ENCODE peak calls at places on chromosomes 6 and 20, in six cellular contexts. M, P, W, U, B and X are unnamed samples.

GRCh38 chr6:16344756-16345155 is 106.4 kb downstream of the GMPR start:
- DNase-seq in W (no peak), M (no peak), P (peak), U (no peak), B (no peak), X (no peak)

GRCh38 chr6:3585320-3585935 is 128.6 kb upstream of the SLC22A23 start:
- DNase-seq in P (peak), U (no peak), B (no peak), M (no peak), W (no peak), X (no peak)

GRCh38 chr20:911882-912600 is 4.1 kb downstream of the ANGPT4 start:
- DNase-seq in W (no peak), B (no peak), P (no peak), U (no peak), M (no peak), X (no peak)

GRCh38 chr6:20447581-20448132 is 46.0 kb downstream of the E2F3 start:
- DNase-seq in U (no peak), B (no peak), M (no peak), W (no peak), P (no peak), X (no peak)

GRCh38 chr6:90079555-90080490 is 185.6 kb downstream of the GJA10 start:
- DNase-seq in U (peak), M (no peak), B (no peak), W (no peak), P (no peak), X (no peak)

GRCh38 chr6:18179770-18180393 is 24.7 kb downstream of the KDM1B start:
- DNase-seq in B (no peak), P (no peak), U (no peak), W (peak), M (no peak), X (no peak)

GRCh38 chr6:121594053-121594452 is 158.6 kb downstream of the GJA1 start:
- DNase-seq in P (no peak), U (no peak), W (no peak), B (no peak), M (no peak), X (no peak)

GRCh38 chr6:136921936-136922679 is at the start of gene SLC35D3:
- DNase-seq in B (peak), M (no peak), P (no peak), W (no peak), U (no peak), X (no peak)

GRCh38 chr20:49420811-49421295 is 61.6 kb downstream of the KCNB1 start:
- DNase-seq in B (no peak), P (no peak), U (no peak), M (no peak), W (peak), X (no peak)

GRCh38 chr6:12806811-12807210 is 90.2 kb downstream of the PHACTR1 start:
- DNase-seq in P (no peak), W (no peak), M (no peak), B (no peak), U (no peak), X (no peak)

DNA sequence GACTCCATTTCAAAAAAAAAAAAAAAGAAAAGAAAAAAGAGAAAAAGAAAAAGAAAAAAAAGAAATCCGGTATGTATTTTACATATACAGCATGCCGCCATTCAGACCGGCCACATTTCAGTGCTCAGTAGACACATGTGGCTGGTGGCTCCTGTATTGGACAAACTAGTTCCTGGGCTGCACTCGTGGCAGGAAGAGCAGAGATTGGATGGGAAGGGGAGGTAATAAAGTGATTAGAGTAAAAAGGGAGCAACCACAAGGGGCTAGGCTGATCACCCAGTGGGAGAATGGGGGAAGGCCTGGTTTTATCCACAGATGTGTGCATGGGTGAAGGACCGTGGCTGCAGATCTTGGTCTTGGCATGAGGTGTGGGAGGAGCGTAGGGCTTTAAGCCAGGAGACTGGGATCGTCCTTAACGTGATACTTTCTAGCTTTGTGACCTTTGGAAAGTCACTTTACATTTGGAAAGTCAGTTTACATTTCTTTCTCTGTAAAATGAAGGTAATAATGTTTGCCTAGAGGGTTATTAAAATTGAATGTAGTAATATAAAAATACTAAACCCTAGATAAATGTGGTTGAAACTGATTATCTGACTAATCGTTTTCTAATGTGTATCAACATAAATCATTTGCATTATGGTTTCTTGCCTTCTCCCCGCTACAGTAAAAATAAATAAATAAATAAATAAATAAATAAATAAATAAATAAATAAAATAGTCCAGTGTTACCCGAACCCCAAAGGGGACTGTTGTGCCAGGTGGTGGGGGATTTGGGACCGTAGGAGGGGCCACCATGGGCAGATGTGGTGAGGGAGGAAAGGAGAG is 869 bp upstream of the TRIM15 start:
- DNase-seq in U (no peak), P (no peak), M (no peak), B (no peak), W (no peak), X (no peak)
- H3K4me3 ChIP-seq in U (no peak), P (no peak), M (no peak), B (no peak), W (no peak), X (no peak)

DNA sequence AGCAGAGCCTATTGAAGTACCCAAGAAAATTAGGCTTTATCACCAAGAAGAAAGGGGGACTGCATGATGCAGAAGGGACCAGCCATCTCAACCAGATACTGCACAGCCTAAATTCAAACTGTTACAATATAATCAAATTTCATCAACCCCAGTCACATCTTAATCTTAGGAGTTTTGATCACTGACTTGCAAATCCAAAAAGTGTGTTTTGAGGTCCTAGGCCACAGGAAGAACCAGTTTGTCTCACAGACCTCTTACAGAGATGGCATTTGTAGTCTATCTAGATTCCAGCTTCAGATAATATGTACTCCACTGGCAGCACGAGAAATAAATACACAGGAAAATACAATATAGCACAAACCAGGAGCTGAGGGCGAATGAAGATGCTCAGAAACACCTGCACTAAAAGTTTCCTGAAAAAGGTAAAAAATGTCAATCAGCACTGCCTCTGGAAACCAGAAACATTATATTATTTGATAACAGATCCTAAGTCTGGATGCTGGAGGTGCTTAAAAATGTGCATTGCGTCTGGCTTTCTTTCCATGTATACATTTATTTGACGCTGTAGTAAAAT is 665 bp upstream of the BTN3A3 start:
- DNase-seq in B (no peak), P (no peak), W (no peak), M (no peak), U (no peak), X (no peak)
- H3K4me3 ChIP-seq in B (peak), P (peak), W (peak), M (peak), U (no peak), X (peak)

DNA sequence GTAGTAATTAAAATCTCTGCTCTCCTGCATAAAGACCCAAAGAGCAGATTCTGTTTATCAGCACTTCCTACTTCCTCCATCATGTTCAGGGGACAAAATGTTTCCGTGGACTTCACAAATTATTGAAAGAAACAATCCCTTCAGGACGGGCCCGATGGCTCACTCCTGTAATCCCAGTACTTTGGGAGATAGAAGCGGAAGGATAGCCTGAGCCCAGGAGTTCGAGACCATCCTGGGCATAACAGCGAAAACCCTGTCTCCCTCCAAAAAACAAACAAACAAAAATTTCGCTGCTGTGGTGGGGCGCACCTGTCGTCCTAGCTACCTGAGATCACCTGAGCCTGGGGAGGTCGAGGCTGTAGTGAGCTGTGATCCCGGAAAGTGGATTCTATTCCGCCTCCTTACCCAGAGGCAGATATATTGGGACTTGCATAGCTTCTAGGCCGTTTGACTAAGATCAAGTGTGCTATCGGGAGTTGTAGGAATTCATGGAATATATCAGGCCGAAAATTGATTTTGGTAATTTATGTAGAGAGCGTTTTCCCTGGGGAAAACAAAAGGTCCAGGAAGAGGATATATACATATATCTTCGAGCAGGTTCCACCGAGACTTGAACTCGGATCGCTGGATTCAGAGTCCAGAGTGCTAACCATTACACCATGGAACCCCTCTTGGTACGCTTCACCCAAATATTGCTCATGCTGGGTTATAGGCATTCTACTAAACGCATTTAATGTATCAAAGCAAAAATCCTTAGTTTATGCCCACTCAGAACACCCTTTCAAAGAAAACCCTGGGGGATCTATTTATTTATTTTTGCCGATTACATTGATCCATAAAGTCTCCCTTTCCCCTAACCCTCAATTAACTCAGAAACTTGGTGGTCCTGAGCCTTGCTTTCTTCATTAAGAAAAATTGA is 74.5 kb upstream of the ZNF184 start:
- DNase-seq in P (peak), W (no peak), M (peak), B (peak), U (no peak), X (peak)
- H3K4me3 ChIP-seq in P (peak), W (no peak), M (peak), B (peak), U (no peak), X (peak)

GRCh38 chr6:26536571-26537159 is 1.5 kb upstream of the HMGN4 start:
- DNase-seq in U (peak), M (no peak), W (no peak), P (peak), B (peak), X (no peak)

GRCh38 chr6:26531897-26532296 is 6.3 kb upstream of the HMGN4 start:
- DNase-seq in P (no peak), M (no peak), B (no peak), W (no peak), U (no peak), X (no peak)

GRCh38 chr6:26534681-26535465 is 3.3 kb upstream of the HMGN4 start:
- DNase-seq in U (no peak), B (no peak), P (no peak), W (no peak), M (no peak), X (no peak)

GRCh38 chr6:26532699-26533523 is 5.3 kb upstream of the HMGN4 start:
- DNase-seq in U (peak), B (peak), W (peak), M (peak), P (peak), X (peak)

DNA sequence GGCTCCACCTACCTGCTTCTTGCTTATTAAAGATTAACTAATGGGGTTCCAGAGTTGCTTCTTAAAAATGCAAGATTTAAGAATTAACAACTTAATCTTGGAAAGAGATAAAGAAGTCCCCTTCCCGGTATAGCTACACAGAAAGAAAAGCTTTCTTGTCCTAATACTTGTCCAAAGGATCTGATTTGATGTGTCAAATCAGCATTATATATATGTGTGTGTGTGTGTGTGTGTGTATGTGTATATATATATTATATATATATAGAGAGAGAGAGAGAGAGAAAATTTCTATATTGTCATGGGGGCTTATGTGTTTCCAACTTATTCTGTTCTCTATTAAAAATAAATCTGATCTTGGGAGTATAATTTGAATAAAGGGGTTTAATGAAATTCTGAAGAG is 4.6 kb upstream of the HMGN4 start:
- DNase-seq in W (no peak), U (no peak), B (no peak), M (no peak), P (no peak), X (no peak)
- H3K4me3 ChIP-seq in W (peak), U (peak), B (peak), M (peak), P (peak), X (peak)

GRCh38 chr20:36544134-36545018 is 3.1 kb downstream of the MYL9 start:
- DNase-seq in W (no peak), P (peak), M (no peak), U (no peak), B (peak), X (no peak)
- H3K4me3 ChIP-seq in W (no peak), P (peak), M (no peak), U (no peak), B (no peak), X (no peak)